ENCODE peak calls at places on chromosomes 5 and 9, in nine cellular contexts. G is activated T-cell treated with anti-CD3 and anti-CD28 coated beads for 1 hour, W is iPS DF 19.7, E is upper lobe of right lung, Q is NCI-H1436, I is kidney epithelial cell, Z is frontal cortex, O is dorsolateral prefrontal cortex, A is GM12865. V is an unnamed sample.

GRCh38 chr5:11139471-11139870 is 378.4 kb upstream of the DAP start:
- DNase-seq in I (peak; percentile 10), O (no peak), A (no peak), Q (no peak), E (no peak), G (no peak), W (peak; percentile 5), Z (no peak), V (no peak)

GRCh38 chr9:115373710-115374045 is 255.7 kb upstream of the TNC start:
- DNase-seq in O (no peak), I (no peak), W (no peak), Z (no peak), G (no peak), E (no peak), Q (no peak), A (no peak), V (no peak)

GRCh38 chr5:45578270-45578669 is 117.9 kb downstream of the HCN1 start:
- DNase-seq in W (no peak), A (no peak), O (no peak), I (no peak), G (no peak), Z (no peak), Q (no peak), E (no peak), V (no peak)

GRCh38 chr9:5870691-5871090 is 20.0 kb upstream of the MLANA start:
- DNase-seq in Z (no peak), W (no peak), Q (no peak), I (no peak), G (no peak), O (no peak), A (no peak), E (no peak), V (no peak)

GRCh38 chr5:22560115-22560514 is 293.0 kb downstream of the CDH12 start:
- DNase-seq in E (no peak), Q (no peak), A (no peak), I (peak; percentile 5), Z (no peak), G (no peak), W (no peak), O (no peak), V (no peak)

GRCh38 chr5:1103093-1103492 is 8.8 kb downstream of the SLC12A7 start:
- DNase-seq in I (no peak), E (no peak), G (no peak), Z (no peak), Q (no peak), A (no peak), W (no peak), O (no peak), V (no peak)

GRCh38 chr5:39017504-39017903 is 56.7 kb downstream of the RICTOR start:
- DNase-seq in E (no peak), I (no peak), W (no peak), O (no peak), A (no peak), G (no peak), Q (no peak), Z (no peak), V (no peak)

GRCh38 chr9:125085703-125086477 is 57.4 kb downstream of the SCAI start:
- DNase-seq in G (no peak), O (no peak), W (no peak), A (no peak), I (no peak), Q (peak; percentile 52), Z (no peak), E (no peak), V (no peak)

GRCh38 chr9:137493163-137494103 is 34.3 kb upstream of the NSMF start:
- DNase-seq in G (no peak), E (no peak), I (no peak), O (no peak), Q (no peak), A (no peak), W (no peak), Z (peak; percentile 28), V (no peak)

GRCh38 chr5:159826351-159827222 is 89.7 kb upstream of the ADRA1B start:
- DNase-seq in Z (no peak), A (peak; percentile 76), E (peak; percentile 72), Q (no peak), W (peak; percentile 9), O (no peak), G (no peak), I (peak; percentile 91), V (no peak)

GRCh38 chr5:79535477-79536192 is 21.7 kb upstream of the HOMER1 start:
- DNase-seq in W (no peak), G (no peak), Q (no peak), E (no peak), Z (no peak), O (no peak), A (no peak), I (no peak), V (no peak)

GRCh38 chr9:134204041-134204440 is 39.7 kb upstream of the RNU6ATAC start:
- DNase-seq in W (no peak), O (no peak), E (peak; percentile 45), A (no peak), I (no peak), Q (no peak), Z (no peak), G (no peak), V (no peak)

GRCh38 chr5:10532421-10532820 is 31.4 kb upstream of the ANKRD33B start:
- DNase-seq in I (no peak), Q (no peak), A (no peak), Z (no peak), O (no peak), W (no peak), G (no peak), E (peak; percentile 7), V (no peak)

GRCh38 chr5:60856059-60856458 is 12.0 kb upstream of the ELOVL7 start:
- DNase-seq in I (no peak), Q (no peak), Z (no peak), O (no peak), E (no peak), G (no peak), W (no peak), A (no peak), V (no peak)

GRCh38 chr5:123223906-123224305 is 134.9 kb downstream of the PRDM6 start:
- DNase-seq in I (no peak), O (no peak), W (no peak), Z (no peak), G (no peak), E (no peak), A (no peak), Q (no peak), V (no peak)

GRCh38 chr9:76654575-76654974 is 109.7 kb upstream of the PCA3 start:
- DNase-seq in G (no peak), I (peak; percentile 75), E (no peak), Z (no peak), W (no peak), Q (no peak), A (no peak), O (no peak), V (no peak)